ENCODE peak calls at places on chromosomes 6 and 20, in nine cellular contexts. V is right lobe of liver; U is GM04504; O is non-pigmented ciliary epithelial cell; H is NCI-H1105 treated with DMSO at 0.1 percent for 48 hours; S is NCI-H2107; E is posterior vena cava; Y is activated T-helper 1 cell treated with anti-CD3 and anti-CD28 coated beads, Interleukin-12 subunit alpha, Interleukin-12 subunit beta, Interleukin-2, Interleukin-4 antibody, amounts not matched to agents 30 ng/mL and 10 ng/mL and 1 ng/mL, durations not matched to agents 14 hours and 24 hours and 36 hours; A is HT1080. T is an unnamed sample.

GRCh38 chr6:35181933-35182612 is 31.7 kb upstream of the SCUBE3 start:
- DNase-seq in O (peak), S (no peak), A (peak), U (peak), H (no peak), Y (no peak), V (no peak), E (peak), T (no peak)

GRCh38 chr6:116500969-116501433 is 10.4 kb upstream of the CALHM5 start:
- DNase-seq in U (no peak), V (no peak), A (peak), S (no peak), E (no peak), H (no peak), Y (peak), O (no peak), T (no peak)

GRCh38 chr6:24907959-24908358 is 27.8 kb downstream of the RIPOR2 start:
- DNase-seq in V (no peak), Y (no peak), U (no peak), E (no peak), O (no peak), H (no peak), S (no peak), A (no peak), T (no peak)

GRCh38 chr6:40347571-40348011 is 239.6 kb downstream of the LRFN2 start:
- DNase-seq in V (no peak), H (no peak), Y (no peak), A (no peak), U (no peak), E (no peak), S (no peak), O (no peak), T (no peak)

GRCh38 chr6:159074120-159074684 is 29.4 kb upstream of the TAGAP start:
- DNase-seq in U (no peak), V (no peak), E (no peak), S (no peak), O (no peak), A (peak), H (no peak), Y (no peak), T (no peak)

GRCh38 chr20:53162251-53162835 is 190.2 kb downstream of the TSHZ2 start:
- DNase-seq in Y (no peak), U (peak), H (no peak), V (no peak), S (peak), A (peak), O (peak), E (peak), T (no peak)

GRCh38 chr20:64080013-64080812 is at the start of gene OPRL1:
- DNase-seq in Y (no peak), U (no peak), E (no peak), H (no peak), S (no peak), O (no peak), V (no peak), A (no peak), T (peak)

GRCh38 chr6:157813757-157814455 is 9.1 kb upstream of the SNX9 start:
- DNase-seq in U (peak), S (no peak), A (peak), E (no peak), V (no peak), Y (no peak), O (no peak), H (no peak), T (no peak)

GRCh38 chr6:135212020-135212806 is 31.1 kb downstream of the MYB start:
- DNase-seq in E (no peak), Y (no peak), O (no peak), S (no peak), V (no peak), H (no peak), A (no peak), U (peak), T (no peak)

GRCh38 chr6:118705799-118706481 is 54.5 kb upstream of the CEP85L start:
- DNase-seq in U (peak), A (no peak), V (no peak), Y (no peak), S (no peak), O (no peak), H (no peak), E (no peak), T (no peak)

GRCh38 chr20:10504893-10505292 is 69.8 kb downstream of the SLX4IP start:
- DNase-seq in E (no peak), Y (no peak), O (no peak), S (no peak), A (no peak), H (no peak), V (no peak), U (no peak), T (no peak)

GRCh38 chr6:18308070-18308735 is 43.9 kb upstream of the DEK start:
- DNase-seq in S (no peak), U (no peak), E (no peak), H (no peak), Y (no peak), O (peak), A (no peak), V (no peak), T (no peak)

GRCh38 chr6:147204060-147204785 is at the start of gene STXBP5:
- DNase-seq in H (peak), Y (peak), A (peak), S (no peak), U (no peak), V (peak), E (peak), O (no peak), T (peak)

GRCh38 chr20:380763-381580 is 412 bp downstream of the TRIB3 start:
- DNase-seq in A (no peak), H (peak), U (peak), V (peak), S (no peak), E (peak), O (no peak), Y (peak), T (peak)

GRCh38 chr20:7585126-7585679 is 355.1 kb downstream of the HAO1 start:
- DNase-seq in U (no peak), H (no peak), E (no peak), A (no peak), S (no peak), V (peak), Y (no peak), O (no peak), T (no peak)

T was measured in activated naive CD4-positive, alpha-beta T cell treated with anti-CD3 and anti-CD28 coated beads, Interleukin-2, amount 50 U/mL, for 16 hours.